ENCODE peak calls at places on chromosomes 11 and 22, in eight cellular contexts. K is HCT116, U is H1, V is SK-N-SH, Q is GM12878, H is K562, I is endothelial cell of umbilical vein, Y is HepG2. G is an unnamed sample. For H4K20me1, the result is how much of the 10 kb centered on the place peaks cover.

GRCh38 chr11:74019104-74019738 is 10.3 kb upstream of the UCP3 start:
- DNase-seq in K (no peak), U (no peak), V (no peak), Q (no peak), H (no peak), I (no peak), Y (peak), G (no peak)

GRCh38 chr22:39994046-39994565 is 648 bp upstream of the FAM83F start:
- DNase-seq in K (no peak), U (no peak), V (no peak), Q (no peak), H (peak), I (no peak), Y (no peak), G (no peak)

GRCh38 chr22:35883028-35883620 is 145.5 kb downstream of the RBFOX2 start:
- DNase-seq in K (peak), U (no peak), V (no peak), Q (no peak), H (no peak), I (peak), Y (no peak), G (peak)

GRCh38 chr11:117199061-117199915 is at the start of gene TAGLN:
- DNase-seq in K (no peak), U (peak), V (no peak), Q (no peak), H (no peak), I (peak), Y (peak), G (peak)

GRCh38 chr11:6988506-6988905 is 31.6 kb downstream of the ZNF214 start:
- DNase-seq in K (no peak), U (no peak), V (no peak), Q (no peak), H (no peak), I (no peak), Y (no peak), G (no peak)

GRCh38 chr11:107859459-107860239 is 1.1 kb upstream of the SLC35F2 start:
- DNase-seq in K (peak), U (peak), V (peak), Q (peak), H (no peak), I (peak), Y (no peak), G (peak)

GRCh38 chr11:61514050-61514917 is 5.7 kb downstream of the LRRC10B start:
- DNase-seq in K (no peak), U (no peak), V (no peak), Q (no peak), H (no peak), I (no peak), Y (no peak), G (peak)

GRCh38 chr11:15918212-15918611 is 438.1 kb downstream of the SOX6 start:
- DNase-seq in K (no peak), U (no peak), V (no peak), Q (no peak), H (no peak), I (no peak), Y (no peak), G (no peak)

GRCh38 chr11:100738701-100739100 is 51.6 kb downstream of the ARHGAP42 start:
- DNase-seq in K (no peak), U (no peak), V (no peak), Q (no peak), H (no peak), I (peak), Y (no peak), G (no peak)

GRCh38 chr22:44424867-44425351 is 73.1 kb downstream of the RTL6 start:
- DNase-seq in K (no peak), U (no peak), V (peak), Q (no peak), H (no peak), I (no peak), Y (no peak), G (no peak)

GRCh38 chr22:26134654-26135330 is 34.5 kb upstream of the SEZ6L start:
- DNase-seq in K (peak), U (peak), V (no peak), Q (no peak), H (no peak), I (no peak), Y (peak), G (peak)

DNA sequence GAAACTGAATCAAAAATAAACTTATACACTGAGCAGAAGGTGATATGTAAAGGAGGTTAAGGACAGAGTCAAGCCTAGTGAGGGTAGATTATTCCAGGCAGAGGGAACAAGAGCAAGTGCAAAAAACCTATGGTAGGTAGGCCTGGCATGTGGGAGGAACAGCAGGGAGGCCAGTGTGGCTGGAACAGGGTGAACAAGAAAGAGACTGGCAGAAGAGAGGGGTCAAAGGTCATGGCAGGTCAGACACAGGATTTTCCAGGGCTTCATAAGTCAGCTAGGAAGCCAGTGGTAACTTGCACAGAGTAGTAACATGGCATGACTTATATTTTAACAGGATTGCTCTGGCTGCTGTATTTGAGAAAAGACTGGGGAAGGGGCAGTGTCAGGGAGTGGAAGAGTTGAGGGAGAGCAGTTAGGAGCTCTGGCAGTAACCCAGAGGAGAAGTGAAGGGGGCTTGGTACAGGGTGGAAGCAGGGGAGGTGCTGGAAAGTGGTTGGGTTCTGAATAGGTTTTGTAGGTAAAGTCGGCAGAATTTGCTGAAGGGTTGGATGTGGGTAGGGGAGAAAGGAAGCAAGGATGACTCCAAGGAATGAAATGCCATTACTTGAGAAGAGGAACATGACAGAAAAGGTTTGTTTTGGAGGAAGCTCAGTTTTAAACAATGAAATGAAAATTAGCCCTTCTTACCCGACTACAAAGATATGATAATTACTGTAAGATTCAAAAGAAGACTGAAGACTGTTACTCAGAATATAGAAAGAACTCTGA is 86.2 kb downstream of the ZNRF3 start:
- DNase-seq in K (no peak), U (no peak), V (no peak), Q (no peak), H (no peak), I (no peak), Y (no peak), G (no peak)
- H4K20me1 ChIP-seq in K (under half), U (under half), V (under half), Q (under half), H (under half), I (under half), Y (under half), G (under half)

DNA sequence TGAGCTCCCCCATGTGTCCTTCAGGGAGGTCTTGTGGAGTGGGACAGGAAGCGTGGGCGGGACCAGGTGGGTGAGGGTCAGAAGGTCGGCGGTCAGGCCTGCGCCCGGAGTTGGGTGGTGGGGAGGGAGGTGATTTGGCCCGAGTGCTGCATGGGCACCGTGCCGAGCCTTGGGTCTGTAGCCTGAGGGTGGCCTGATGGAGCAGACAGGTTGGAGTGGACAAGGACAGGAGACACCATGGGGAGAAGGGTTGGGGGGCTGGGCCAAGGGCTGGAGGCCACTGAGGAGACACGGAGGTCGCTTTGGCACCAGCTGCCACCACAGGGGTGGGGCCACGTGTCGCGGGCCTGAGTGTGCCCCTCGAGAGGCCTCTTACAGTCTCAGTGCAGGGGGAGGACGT is 53.1 kb downstream of the AP2A2 start:
- DNase-seq in K (no peak), U (no peak), V (no peak), Q (no peak), H (no peak), I (no peak), Y (no peak), G (no peak)
- H3K27ac ChIP-seq in K (no peak), U (no peak), V (no peak), Q (no peak), H (no peak), I (no peak), Y (no peak), G (no peak)

GRCh38 chr11:65611758-65612603 is 2.0 kb downstream of the MAP3K11 start:
- DNase-seq in K (no peak), U (no peak), V (no peak), Q (no peak), H (no peak), I (peak), Y (no peak), G (no peak)

GRCh38 chr11:65609711-65610110 is 4.3 kb downstream of the MAP3K11 start:
- DNase-seq in K (no peak), U (no peak), V (no peak), Q (no peak), H (no peak), I (no peak), Y (no peak), G (no peak)

GRCh38 chr11:65609236-65609635 is 4.8 kb downstream of the MAP3K11 start:
- DNase-seq in K (no peak), U (no peak), V (no peak), Q (no peak), H (no peak), I (no peak), Y (no peak), G (no peak)

GRCh38 chr11:65612691-65613090 is 1.3 kb downstream of the MAP3K11 start:
- DNase-seq in K (no peak), U (no peak), V (no peak), Q (no peak), H (no peak), I (no peak), Y (no peak), G (no peak)

GRCh38 chr11:65611028-65611757 is 2.8 kb downstream of the MAP3K11 start:
- DNase-seq in K (no peak), U (no peak), V (no peak), Q (no peak), H (no peak), I (peak), Y (no peak), G (peak)
- TF ChIP-seq POLR2AphosphoS5 in K (no peak), U (no peak), V (no peak), Q (no peak), H (no peak), I (peak), Y (no peak), G (no peak)

GRCh38 chr22:24553597-24554315 is 1.2 kb downstream of the GUCD1 start:
- DNase-seq in K (no peak), U (no peak), V (no peak), Q (no peak), H (no peak), I (no peak), Y (peak), G (no peak)

GRCh38 chr22:24548812-24549211 is 6.1 kb downstream of the GUCD1 start:
- DNase-seq in K (no peak), U (no peak), V (no peak), Q (no peak), H (no peak), I (no peak), Y (no peak), G (no peak)

GRCh38 chr22:24554316-24555159 is at the start of gene GUCD1:
- DNase-seq in K (no peak), U (no peak), V (no peak), Q (no peak), H (no peak), I (peak), Y (no peak), G (peak)

GRCh38 chr22:24550028-24550901 is 4.7 kb downstream of the GUCD1 start:
- DNase-seq in K (no peak), U (no peak), V (no peak), Q (no peak), H (no peak), I (no peak), Y (peak), G (no peak)

DNA sequence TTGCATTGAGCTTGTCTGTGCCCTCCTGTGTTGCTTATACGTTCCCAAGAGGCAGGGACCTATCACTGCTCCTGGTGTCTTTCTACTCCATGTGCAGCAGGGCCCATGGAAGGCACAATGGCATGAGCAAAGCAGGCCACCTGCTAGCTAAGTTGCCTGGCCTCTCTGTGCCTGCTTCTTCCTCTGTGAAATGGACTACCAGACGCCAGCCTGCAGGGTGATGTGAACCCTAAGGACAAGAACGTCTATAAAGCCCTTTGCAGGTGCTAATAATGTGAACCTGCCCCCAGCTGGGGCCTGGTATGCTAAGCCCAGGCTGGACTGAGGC is 4.1 kb downstream of the GUCD1 start:
- DNase-seq in K (no peak), U (no peak), V (no peak), Q (no peak), H (no peak), I (no peak), Y (no peak), G (no peak)
- H4K20me1 ChIP-seq in K (under half), U (under half), V (under half), Q (under half), H (under half), I (under half), Y (under half), G (under half)

GRCh38 chr11:64954201-64954600 is 17.7 kb downstream of the MAJIN start:
- DNase-seq in K (no peak), U (no peak), V (no peak), Q (no peak), H (no peak), I (no peak), Y (no peak), G (no peak)
- H3K27ac ChIP-seq in K (no peak), U (no peak), V (no peak), Q (no peak), H (no peak), I (no peak), Y (no peak), G (no peak)

GRCh38 chr11:22193348-22194051 is 615 bp downstream of the ANO5 start:
- DNase-seq in K (no peak), U (peak), V (peak), Q (no peak), H (peak), I (peak), Y (no peak), G (peak)

GRCh38 chr11:22194907-22195306 is 2.0 kb downstream of the ANO5 start:
- DNase-seq in K (no peak), U (no peak), V (no peak), Q (no peak), H (no peak), I (no peak), Y (no peak), G (no peak)

GRCh38 chr11:22192289-22192641 is 620 bp upstream of the ANO5 start:
- DNase-seq in K (no peak), U (no peak), V (peak), Q (no peak), H (peak), I (no peak), Y (peak), G (peak)

GRCh38 chr11:22190827-22191463 is 1.9 kb upstream of the ANO5 start:
- DNase-seq in K (no peak), U (no peak), V (no peak), Q (peak), H (no peak), I (no peak), Y (no peak), G (no peak)

DNA sequence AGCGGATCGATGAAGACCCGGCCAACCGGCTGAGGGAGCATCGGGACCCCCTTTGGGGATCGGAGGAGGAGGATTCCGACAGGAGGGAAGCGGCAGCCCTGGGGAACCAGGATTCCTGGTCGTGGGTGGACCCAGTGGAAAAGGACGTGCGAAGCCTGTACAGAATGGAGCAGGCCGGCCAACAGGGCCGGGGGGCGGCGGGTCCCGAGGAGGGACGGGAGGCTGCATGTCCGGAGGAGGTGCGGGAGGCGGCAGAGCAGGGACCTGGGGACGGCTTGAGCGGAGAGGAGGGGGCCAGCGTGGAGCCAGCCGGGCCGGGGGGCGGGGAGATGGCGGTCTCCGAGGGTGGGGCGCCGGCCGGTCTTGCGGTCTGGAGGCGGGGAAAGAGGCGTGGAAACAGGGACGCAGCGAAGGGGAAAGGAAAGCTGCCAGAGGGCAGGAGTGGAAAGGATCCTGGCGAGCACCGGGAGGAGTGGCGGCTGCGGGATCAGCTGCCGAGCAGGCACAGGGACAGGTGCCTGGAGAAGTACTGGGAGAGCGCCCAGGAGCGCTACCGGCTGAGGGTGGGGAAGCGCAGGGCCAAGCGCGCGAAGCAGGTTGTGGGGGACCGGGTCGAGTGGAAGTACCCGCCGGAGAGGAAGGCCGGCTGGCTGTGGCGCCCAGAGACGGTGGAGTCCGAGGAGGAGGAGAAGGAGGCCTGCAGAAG is at the start of gene ANO5:
- DNase-seq in K (no peak), U (peak), V (peak), Q (no peak), H (peak), I (peak), Y (no peak), G (peak)
- TF ChIP-seq POLR2AphosphoS5 in K (no peak), U (no peak), V (no peak), Q (no peak), H (no peak), I (no peak), Y (no peak), G (peak)

GRCh38 chr22:42190274-42190673 is 59.7 kb upstream of the CYP2D6 start:
- DNase-seq in K (no peak), U (no peak), V (no peak), Q (no peak), H (no peak), I (no peak), Y (peak), G (no peak)
- H4K20me1 ChIP-seq in K (under half), U (under half), V (half or more), Q (under half), H (under half), I (under half), Y (under half), G (half or more)

GRCh38 chr11:31803813-31804438 is 7.2 kb downstream of the PAX6 start:
- DNase-seq in K (no peak), U (no peak), V (peak), Q (no peak), H (no peak), I (no peak), Y (no peak), G (peak)
- H3K27ac ChIP-seq in K (no peak), U (no peak), V (no peak), Q (no peak), H (no peak), I (no peak), Y (no peak), G (no peak)

GRCh38 chr22:33803883-33804282 is 116.4 kb downstream of the LARGE1 start:
- DNase-seq in K (no peak), U (no peak), V (no peak), Q (no peak), H (no peak), I (no peak), Y (no peak), G (no peak)
- TF ChIP-seq POLR2AphosphoS5 in K (no peak), U (no peak), V (no peak), Q (no peak), H (no peak), I (no peak), Y (no peak), G (no peak)

G was measured in GM23338.